ENCODE peak calls at places on chromosomes 16 and 17, in four cellular contexts. J is HCT116, H is H1, Y is K562. N is an unnamed sample.
A peak's percentile ranks its signal among the peaks of the same experiment; 100 is the strongest.

GRCh38 chr17:199806-200603 is 18.6 kb upstream of the DOC2B start:
- DNase-seq in J (no peak), H (no peak), Y (no peak), N (no peak)

GRCh38 chr17:28684963-28685362 is 23.0 kb downstream of the SUPT6H start:
- DNase-seq in J (no peak), H (no peak), Y (no peak), N (peak; percentile 65)

GRCh38 chr17:7283471-7284216 is 2.1 kb downstream of the SLC2A4 start:
- DNase-seq in J (no peak), H (no peak), Y (peak; percentile 2), N (no peak)

GRCh38 chr16:72367841-72368240 is 195.9 kb upstream of the PMFBP1 start:
- DNase-seq in J (no peak), H (no peak), Y (no peak), N (no peak)

GRCh38 chr17:77392376-77393273 is 251.9 kb downstream of the SEC14L1 start:
- DNase-seq in J (no peak), H (peak; percentile 33), Y (peak; percentile 66), N (peak; percentile 97)

GRCh38 chr17:73431401-73432205 is 119.8 kb upstream of the CDC42EP4 start:
- DNase-seq in J (no peak), H (no peak), Y (no peak), N (no peak)

GRCh38 chr16:86883583-86884188 is 305.3 kb downstream of the FOXL1 start:
- DNase-seq in J (no peak), H (no peak), Y (no peak), N (no peak)

GRCh38 chr17:61128671-61129115 is 270.9 kb upstream of the TBX2 start:
- DNase-seq in J (no peak), H (no peak), Y (no peak), N (no peak)

GRCh38 chr17:39208893-39209292 is 8.8 kb downstream of the RPL19 start:
- DNase-seq in J (no peak), H (no peak), Y (peak; percentile 51), N (no peak)

DNA sequence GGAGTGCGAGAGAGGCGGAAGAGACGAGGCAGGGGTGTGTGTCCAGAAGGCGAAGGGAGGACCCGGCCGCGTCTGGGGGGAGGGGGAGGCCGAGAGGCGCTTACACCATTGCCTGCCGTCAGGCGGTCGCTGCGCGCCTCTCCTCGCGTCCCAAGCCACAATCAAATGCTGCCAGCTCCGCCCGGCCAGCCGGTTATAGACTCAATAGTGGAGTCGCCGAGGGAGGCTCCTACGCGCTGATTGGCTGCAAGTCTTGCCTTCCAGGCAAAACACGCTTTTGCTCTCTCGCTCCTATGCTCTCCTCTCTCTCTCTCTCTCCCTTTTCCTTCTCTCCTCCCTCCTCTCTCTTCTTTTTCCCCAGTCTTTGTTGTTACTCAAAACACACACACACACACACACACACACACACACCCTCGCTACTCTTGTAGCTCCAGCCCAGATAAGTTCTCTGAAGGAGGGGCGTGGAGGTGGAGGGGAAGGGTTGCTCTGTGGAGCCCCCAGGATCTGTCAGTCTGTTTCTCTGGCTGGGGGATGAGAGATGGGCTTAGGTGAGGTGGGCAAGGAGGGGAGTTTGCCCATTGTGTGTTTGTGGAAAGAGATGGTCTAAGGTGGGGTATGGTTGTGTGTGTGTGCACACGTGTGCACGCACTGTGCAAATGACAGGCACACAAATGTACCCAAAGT is at the start of gene DLX3:
- DNase-seq in J (no peak), H (peak; percentile 65), Y (no peak), N (no peak)
- TF ChIP-seq FOSL1 in J (no peak), H (no peak), Y (no peak), N (no peak)

GRCh38 chr16:11253995-11254912 is 1.8 kb downstream of the SOCS1 start:
- DNase-seq in J (no peak), H (no peak), Y (peak; percentile 29), N (no peak)

GRCh38 chr16:11256657-11257130 is 690 bp upstream of the SOCS1 start:
- DNase-seq in J (no peak), H (no peak), Y (peak; percentile 71), N (no peak)

GRCh38 chr16:11253009-11253994 is 2.7 kb downstream of the SOCS1 start:
- DNase-seq in J (no peak), H (no peak), Y (peak; percentile 36), N (no peak)

GRCh38 chr16:11255737-11256656 is at the start of gene SOCS1:
- DNase-seq in J (peak; percentile 47), H (peak; percentile 59), Y (peak; percentile 94), N (peak; percentile 78)

GRCh38 chr16:11254913-11255736 is 879 bp downstream of the SOCS1 start:
- DNase-seq in J (no peak), H (no peak), Y (peak; percentile 65), N (no peak)
- TF ChIP-seq FOSL1 in J (no peak), H (no peak), Y (no peak), N (no peak)

DNA sequence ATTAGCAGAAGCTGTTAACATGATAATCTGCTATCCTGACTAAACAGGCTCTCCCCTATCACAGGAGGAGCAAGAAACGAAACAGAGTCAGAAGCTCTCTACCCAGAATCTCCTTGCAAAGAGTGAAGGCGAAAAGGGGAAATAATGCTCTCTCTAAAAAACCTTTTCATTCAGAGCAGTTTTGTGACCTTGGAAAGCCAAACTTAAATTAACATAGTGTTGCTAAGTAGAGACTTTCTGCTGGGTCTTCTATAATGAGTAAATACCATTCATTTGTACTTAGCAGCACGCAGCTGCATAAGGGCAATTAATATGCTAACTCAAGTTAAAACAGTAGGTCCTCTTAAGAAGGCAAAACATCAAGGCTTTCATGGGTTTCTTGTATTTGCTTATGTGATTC is 101.7 kb upstream of the GPR139 start:
- DNase-seq in J (no peak), H (peak; percentile 17), Y (no peak), N (no peak)
- TF ChIP-seq FOSL1 in J (no peak), H (no peak), Y (no peak), N (no peak)

DNA sequence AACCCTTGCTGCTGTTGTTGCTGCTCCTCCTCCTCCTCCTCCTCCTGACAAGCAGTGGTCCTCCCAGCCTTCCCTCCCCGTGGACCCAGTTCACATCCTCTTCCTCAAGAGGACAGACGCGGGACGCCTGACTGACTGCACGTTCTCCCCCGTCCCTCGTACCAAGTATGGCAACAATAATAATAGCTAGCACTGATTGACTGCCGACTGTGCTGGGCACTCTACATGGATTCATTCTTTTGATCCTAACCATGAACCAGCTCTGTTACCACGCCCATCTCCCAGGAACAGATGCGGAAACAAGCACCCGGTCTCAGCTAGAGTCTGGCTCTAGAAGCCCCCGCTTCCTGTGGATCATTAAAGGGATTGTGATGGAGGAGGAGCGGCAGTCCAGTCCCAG is 78.0 kb downstream of the GNAO1 start:
- DNase-seq in J (no peak), H (no peak), Y (no peak), N (no peak)
- TF ChIP-seq FOSL1 in J (no peak), H (no peak), Y (no peak), N (no peak)

GRCh38 chr17:65786479-65786878 is 225.0 kb upstream of the AXIN2 start:
- DNase-seq in J (no peak), H (no peak), Y (no peak), N (peak; percentile 30)
- TF ChIP-seq FOSL1 in J (no peak), H (no peak), Y (no peak), N (no peak)

DNA sequence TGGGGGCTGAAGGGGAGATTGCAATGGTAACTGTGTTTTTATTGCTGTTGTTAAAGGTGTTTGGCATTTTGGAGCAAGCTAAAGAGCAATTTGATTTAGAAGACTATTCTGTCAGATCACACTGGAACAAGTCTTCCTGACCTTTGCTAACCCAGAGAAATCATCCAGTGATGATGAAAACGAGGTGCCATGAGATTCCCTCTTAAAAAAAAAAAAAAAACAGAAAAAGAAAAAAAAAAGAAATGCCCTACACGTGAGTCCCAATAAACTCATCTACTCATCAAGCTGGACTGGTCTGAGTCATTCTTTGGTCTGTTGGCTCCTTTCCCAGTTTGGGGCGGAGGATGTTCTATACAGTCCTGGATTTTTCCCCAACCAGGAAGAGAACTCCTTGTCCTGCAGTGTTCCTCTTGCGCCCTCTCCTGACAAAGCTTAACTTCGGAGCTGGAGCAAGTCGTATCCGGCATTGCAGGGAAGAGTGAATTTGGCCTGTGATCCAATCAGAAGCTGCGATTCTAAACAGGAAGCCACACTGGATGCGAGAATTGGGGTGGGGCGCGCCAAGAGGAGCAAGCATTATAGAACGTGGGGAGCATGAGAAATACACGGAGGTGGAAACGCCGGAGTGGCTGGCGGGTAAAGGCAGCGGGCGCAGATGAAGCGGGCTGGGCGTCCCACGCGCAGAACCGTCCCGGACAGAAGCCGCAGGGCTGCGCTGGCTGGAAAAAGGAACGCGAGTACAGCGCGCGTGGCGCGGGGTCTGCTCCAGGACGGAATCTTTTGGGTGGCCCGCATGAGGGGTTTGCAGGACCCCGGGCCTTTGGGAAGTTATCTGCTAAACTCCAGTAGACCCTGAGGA is 22.4 kb upstream of the CRYM start:
- DNase-seq in J (peak; percentile 100), H (peak; percentile 82), Y (peak; percentile 92), N (peak; percentile 100)
- TF ChIP-seq FOSL1 in J (peak; percentile 91), H (no peak), Y (peak; percentile 98), N (peak; percentile 43)

GRCh38 chr16:74605746-74606520 is 981 bp downstream of the GLG1 start:
- DNase-seq in J (no peak), H (no peak), Y (no peak), N (no peak)

GRCh38 chr16:74603848-74604247 is 3.1 kb downstream of the GLG1 start:
- DNase-seq in J (no peak), H (no peak), Y (no peak), N (peak; percentile 33)

GRCh38 chr16:74596586-74596985 is 10.3 kb downstream of the GLG1 start:
- DNase-seq in J (no peak), H (no peak), Y (no peak), N (no peak)

GRCh38 chr16:74605332-74605731 is 1.6 kb downstream of the GLG1 start:
- DNase-seq in J (no peak), H (no peak), Y (no peak), N (no peak)

GRCh38 chr16:74601131-74601871 is 5.6 kb downstream of the GLG1 start:
- DNase-seq in J (no peak), H (no peak), Y (no peak), N (no peak)
- TF ChIP-seq FOSL1 in J (no peak), H (no peak), Y (no peak), N (no peak)